ENCODE peak calls at places on chromosomes 4 and X, in seven cellular contexts. One of them, this sample, is unnamed.

GRCh38 chr4:100165809-100166208 is 24.5 kb downstream of the DDIT4L start:
- DNase-seq in HFFc6: no peak
- DNase-seq in AG04449: no peak
- DNase-seq in mesenchymal stem cell: peak
- DNase-seq in AML-193: peak
- DNase-seq in NCI-H1092: no peak
- DNase-seq in stimulated activated CD4-positive, alpha-beta T cell treated with anti-CD3 and anti-CD28 coated beads, Interleukin-4, amount 100 ng/mL, for 48 hours: no peak
- DNase-seq in this sample: no peak

GRCh38 chrX:155246748-155247147 is 17.5 kb downstream of the RAB39B start:
- DNase-seq in AML-193: no peak
- DNase-seq in NCI-H1092: no peak
- DNase-seq in stimulated activated CD4-positive, alpha-beta T cell treated with anti-CD3 and anti-CD28 coated beads, Interleukin-4, amount 100 ng/mL, for 48 hours: no peak
- DNase-seq in mesenchymal stem cell: peak
- DNase-seq in AG04449: no peak
- DNase-seq in HFFc6: no peak
- DNase-seq in this sample: no peak

GRCh38 chr4:158796370-158797140 is 27.7 kb downstream of the FNIP2 start:
- DNase-seq in NCI-H1092: no peak
- DNase-seq in mesenchymal stem cell: no peak
- DNase-seq in AML-193: no peak
- DNase-seq in HFFc6: peak
- DNase-seq in AG04449: no peak
- DNase-seq in stimulated activated CD4-positive, alpha-beta T cell treated with anti-CD3 and anti-CD28 coated beads, Interleukin-4, amount 100 ng/mL, for 48 hours: no peak
- DNase-seq in this sample: no peak

GRCh38 chr4:168098257-168098717 is 6.0 kb downstream of the ANXA10 start:
- DNase-seq in NCI-H1092: no peak
- DNase-seq in AML-193: no peak
- DNase-seq in AG04449: no peak
- DNase-seq in mesenchymal stem cell: no peak
- DNase-seq in stimulated activated CD4-positive, alpha-beta T cell treated with anti-CD3 and anti-CD28 coated beads, Interleukin-4, amount 100 ng/mL, for 48 hours: no peak
- DNase-seq in HFFc6: peak
- DNase-seq in this sample: no peak

GRCh38 chr4:633406-633805 is 8.0 kb downstream of the PDE6B start:
- DNase-seq in stimulated activated CD4-positive, alpha-beta T cell treated with anti-CD3 and anti-CD28 coated beads, Interleukin-4, amount 100 ng/mL, for 48 hours: no peak
- DNase-seq in NCI-H1092: no peak
- DNase-seq in AG04449: no peak
- DNase-seq in AML-193: no peak
- DNase-seq in HFFc6: no peak
- DNase-seq in mesenchymal stem cell: no peak
- DNase-seq in this sample: no peak

GRCh38 chr4:6502747-6503465 is 30.5 kb upstream of the PPP2R2C start:
- DNase-seq in NCI-H1092: no peak
- DNase-seq in AG04449: no peak
- DNase-seq in mesenchymal stem cell: no peak
- DNase-seq in AML-193: no peak
- DNase-seq in HFFc6: no peak
- DNase-seq in stimulated activated CD4-positive, alpha-beta T cell treated with anti-CD3 and anti-CD28 coated beads, Interleukin-4, amount 100 ng/mL, for 48 hours: no peak
- DNase-seq in this sample: no peak

GRCh38 chrX:154517101-154517781 is 1.2 kb upstream of the FAM3A start:
- DNase-seq in NCI-H1092: no peak
- DNase-seq in AML-193: no peak
- DNase-seq in HFFc6: no peak
- DNase-seq in stimulated activated CD4-positive, alpha-beta T cell treated with anti-CD3 and anti-CD28 coated beads, Interleukin-4, amount 100 ng/mL, for 48 hours: no peak
- DNase-seq in AG04449: no peak
- DNase-seq in mesenchymal stem cell: peak
- DNase-seq in this sample: peak

GRCh38 chr4:8272472-8273428 is 3.2 kb downstream of the HTRA3 start:
- DNase-seq in AG04449: no peak
- DNase-seq in stimulated activated CD4-positive, alpha-beta T cell treated with anti-CD3 and anti-CD28 coated beads, Interleukin-4, amount 100 ng/mL, for 48 hours: no peak
- DNase-seq in mesenchymal stem cell: peak
- DNase-seq in NCI-H1092: no peak
- DNase-seq in HFFc6: no peak
- DNase-seq in AML-193: no peak
- DNase-seq in this sample: no peak

GRCh38 chr4:143336828-143337599 is at the start of gene GAB1:
- DNase-seq in NCI-H1092: no peak
- DNase-seq in AG04449: no peak
- DNase-seq in AML-193: no peak
- DNase-seq in mesenchymal stem cell: peak
- DNase-seq in HFFc6: peak
- DNase-seq in stimulated activated CD4-positive, alpha-beta T cell treated with anti-CD3 and anti-CD28 coated beads, Interleukin-4, amount 100 ng/mL, for 48 hours: peak
- DNase-seq in this sample: peak

GRCh38 chr4:150078041-150078995 is at the start of gene DCLK2:
- DNase-seq in NCI-H1092: peak
- DNase-seq in HFFc6: peak
- DNase-seq in mesenchymal stem cell: peak
- DNase-seq in AML-193: no peak
- DNase-seq in stimulated activated CD4-positive, alpha-beta T cell treated with anti-CD3 and anti-CD28 coated beads, Interleukin-4, amount 100 ng/mL, for 48 hours: no peak
- DNase-seq in AG04449: peak
- DNase-seq in this sample: peak

GRCh38 chr4:66906314-66906713 is 639.0 kb downstream of the CENPC start:
- DNase-seq in HFFc6: no peak
- DNase-seq in AG04449: no peak
- DNase-seq in AML-193: no peak
- DNase-seq in stimulated activated CD4-positive, alpha-beta T cell treated with anti-CD3 and anti-CD28 coated beads, Interleukin-4, amount 100 ng/mL, for 48 hours: no peak
- DNase-seq in NCI-H1092: peak
- DNase-seq in mesenchymal stem cell: no peak
- DNase-seq in this sample: no peak

GRCh38 chr4:53651142-53651720 is 59.9 kb upstream of the LNX1 start:
- DNase-seq in NCI-H1092: no peak
- DNase-seq in AML-193: no peak
- DNase-seq in HFFc6: no peak
- DNase-seq in stimulated activated CD4-positive, alpha-beta T cell treated with anti-CD3 and anti-CD28 coated beads, Interleukin-4, amount 100 ng/mL, for 48 hours: no peak
- DNase-seq in mesenchymal stem cell: no peak
- DNase-seq in AG04449: no peak
- DNase-seq in this sample: no peak

GRCh38 chrX:135324463-135324862 is 15.2 kb downstream of the ETDC start:
- DNase-seq in stimulated activated CD4-positive, alpha-beta T cell treated with anti-CD3 and anti-CD28 coated beads, Interleukin-4, amount 100 ng/mL, for 48 hours: no peak
- DNase-seq in mesenchymal stem cell: no peak
- DNase-seq in NCI-H1092: no peak
- DNase-seq in HFFc6: no peak
- DNase-seq in AML-193: no peak
- DNase-seq in AG04449: no peak
- DNase-seq in this sample: no peak

GRCh38 chr4:2043396-2044118 is 15.6 kb upstream of the NAT8L start:
- DNase-seq in NCI-H1092: no peak
- DNase-seq in AML-193: no peak
- DNase-seq in HFFc6: no peak
- DNase-seq in stimulated activated CD4-positive, alpha-beta T cell treated with anti-CD3 and anti-CD28 coated beads, Interleukin-4, amount 100 ng/mL, for 48 hours: no peak
- DNase-seq in mesenchymal stem cell: no peak
- DNase-seq in AG04449: no peak
- DNase-seq in this sample: no peak

GRCh38 chr4:36420111-36420679 is 138.8 kb downstream of the DTHD1 start:
- DNase-seq in HFFc6: no peak
- DNase-seq in mesenchymal stem cell: no peak
- DNase-seq in stimulated activated CD4-positive, alpha-beta T cell treated with anti-CD3 and anti-CD28 coated beads, Interleukin-4, amount 100 ng/mL, for 48 hours: no peak
- DNase-seq in AML-193: no peak
- DNase-seq in AG04449: no peak
- DNase-seq in NCI-H1092: no peak
- DNase-seq in this sample: no peak

GRCh38 chrX:151184705-151185104 is 8.3 kb downstream of the GPR50 start:
- DNase-seq in stimulated activated CD4-positive, alpha-beta T cell treated with anti-CD3 and anti-CD28 coated beads, Interleukin-4, amount 100 ng/mL, for 48 hours: no peak
- DNase-seq in mesenchymal stem cell: no peak
- DNase-seq in AML-193: no peak
- DNase-seq in NCI-H1092: no peak
- DNase-seq in HFFc6: no peak
- DNase-seq in AG04449: no peak
- DNase-seq in this sample: no peak

GRCh38 chr4:176363072-176363471 is 43.3 kb downstream of the SPCS3 start:
- DNase-seq in stimulated activated CD4-positive, alpha-beta T cell treated with anti-CD3 and anti-CD28 coated beads, Interleukin-4, amount 100 ng/mL, for 48 hours: no peak
- DNase-seq in AG04449: no peak
- DNase-seq in AML-193: no peak
- DNase-seq in HFFc6: no peak
- DNase-seq in mesenchymal stem cell: no peak
- DNase-seq in NCI-H1092: no peak
- DNase-seq in this sample: no peak

GRCh38 chr4:13476915-13477314 is 7.2 kb downstream of the RAB28 start:
- DNase-seq in NCI-H1092: no peak
- DNase-seq in AML-193: no peak
- DNase-seq in stimulated activated CD4-positive, alpha-beta T cell treated with anti-CD3 and anti-CD28 coated beads, Interleukin-4, amount 100 ng/mL, for 48 hours: no peak
- DNase-seq in HFFc6: peak
- DNase-seq in AG04449: peak
- DNase-seq in mesenchymal stem cell: peak
- DNase-seq in this sample: no peak

GRCh38 chrX:63784902-63785692 is at the start of gene ARHGEF9:
- DNase-seq in AML-193: no peak
- DNase-seq in NCI-H1092: peak
- DNase-seq in stimulated activated CD4-positive, alpha-beta T cell treated with anti-CD3 and anti-CD28 coated beads, Interleukin-4, amount 100 ng/mL, for 48 hours: no peak
- DNase-seq in HFFc6: no peak
- DNase-seq in mesenchymal stem cell: peak
- DNase-seq in AG04449: no peak
- DNase-seq in this sample: peak

GRCh38 chr4:13403833-13404232 is 80.3 kb downstream of the RAB28 start:
- DNase-seq in NCI-H1092: no peak
- DNase-seq in HFFc6: no peak
- DNase-seq in AG04449: no peak
- DNase-seq in AML-193: no peak
- DNase-seq in mesenchymal stem cell: no peak
- DNase-seq in stimulated activated CD4-positive, alpha-beta T cell treated with anti-CD3 and anti-CD28 coated beads, Interleukin-4, amount 100 ng/mL, for 48 hours: no peak
- DNase-seq in this sample: no peak

GRCh38 chrX:41009816-41010187 is 75.4 kb upstream of the USP9X start:
- DNase-seq in HFFc6: peak
- DNase-seq in mesenchymal stem cell: no peak
- DNase-seq in AML-193: no peak
- DNase-seq in NCI-H1092: no peak
- DNase-seq in AG04449: no peak
- DNase-seq in stimulated activated CD4-positive, alpha-beta T cell treated with anti-CD3 and anti-CD28 coated beads, Interleukin-4, amount 100 ng/mL, for 48 hours: no peak
- DNase-seq in this sample: no peak

GRCh38 chr4:140806175-140806574 is 50.0 kb upstream of the TBC1D9 start:
- DNase-seq in mesenchymal stem cell: no peak
- DNase-seq in stimulated activated CD4-positive, alpha-beta T cell treated with anti-CD3 and anti-CD28 coated beads, Interleukin-4, amount 100 ng/mL, for 48 hours: no peak
- DNase-seq in NCI-H1092: no peak
- DNase-seq in HFFc6: no peak
- DNase-seq in AML-193: no peak
- DNase-seq in AG04449: no peak
- DNase-seq in this sample: no peak

This sample was measured in H1.